ENCODE peak calls at places on chromosomes 11 and 22, in seven cellular contexts. K, E, J, F, M, O and C are unnamed samples.
A peak's percentile ranks its signal among the peaks of the same experiment; 100 is the strongest.

GRCh38 chr22:45446216-45446615 is 32.7 kb downstream of the RIBC2 start:
- DNase-seq in K (no peak), E (no peak), J (no peak), F (no peak), M (no peak), O (no peak), C (no peak)

GRCh38 chr11:777288-778255 is at the start of gene GATD1:
- DNase-seq in K (peak; percentile 72), E (peak; percentile 95), J (no peak), F (peak; percentile 69), M (peak; percentile 97), O (no peak), C (peak; percentile 95)

GRCh38 chr22:36365020-36365411 is 22.8 kb downstream of the MYH9 start:
- DNase-seq in K (peak; percentile 10), E (peak; percentile 65), J (peak; percentile 65), F (peak; percentile 68), M (peak; percentile 90), O (peak; percentile 66), C (peak; percentile 75)

GRCh38 chr11:12806113-12806512 is 131.9 kb downstream of the TEAD1 start:
- DNase-seq in K (peak; percentile 41), E (no peak), J (no peak), F (no peak), M (no peak), O (no peak), C (peak; percentile 45)

GRCh38 chr22:44883011-44883421 is 126.8 kb downstream of the PHF21B start:
- DNase-seq in K (no peak), E (no peak), J (no peak), F (no peak), M (no peak), O (no peak), C (no peak)

GRCh38 chr11:94224078-94224477 is 80.3 kb upstream of the IZUMO1R start:
- DNase-seq in K (no peak), E (no peak), J (peak; percentile 23), F (no peak), M (no peak), O (no peak), C (no peak)

GRCh38 chr22:26428515-26429457 is at the start of gene ASPHD2:
- DNase-seq in K (peak; percentile 52), E (peak; percentile 73), J (no peak), F (peak; percentile 13), M (peak; percentile 80), O (no peak), C (peak; percentile 69)

GRCh38 chr11:62449451-62449851 is 30.6 kb downstream of the SCGB1A1 start:
- DNase-seq in K (no peak), E (peak; percentile 39), J (no peak), F (no peak), M (no peak), O (no peak), C (peak; percentile 71)

GRCh38 chr11:44301856-44302231 is 8.1 kb downstream of the ALX4 start:
- DNase-seq in K (no peak), E (no peak), J (no peak), F (peak; percentile 52), M (no peak), O (no peak), C (no peak)

GRCh38 chr11:33835143-33835878 is 56.6 kb downstream of the LMO2 start:
- DNase-seq in K (peak; percentile 10), E (no peak), J (peak; percentile 13), F (peak; percentile 26), M (no peak), O (peak; percentile 48), C (no peak)

GRCh38 chr11:63769719-63770443 is 1.3 kb upstream of the ZFTA start:
- DNase-seq in K (no peak), E (no peak), J (no peak), F (no peak), M (no peak), O (no peak), C (no peak)

GRCh38 chr11:119049081-119049480 is 7.9 kb downstream of the HYOU1 start:
- DNase-seq in K (no peak), E (no peak), J (no peak), F (no peak), M (no peak), O (no peak), C (no peak)

GRCh38 chr11:76510060-76511047 is 65.5 kb downstream of the EMSY start:
- DNase-seq in K (no peak), E (no peak), J (no peak), F (no peak), M (no peak), O (peak; percentile 12), C (no peak)

GRCh38 chr22:23784215-23784732 is 2.5 kb upstream of the SMARCB1 start:
- DNase-seq in K (no peak), E (peak; percentile 46), J (no peak), F (no peak), M (no peak), O (no peak), C (peak; percentile 63)

GRCh38 chr11:58958500-58958899 is 19.2 kb downstream of the GLYATL1 start:
- DNase-seq in K (no peak), E (peak; percentile 57), J (no peak), F (no peak), M (peak; percentile 72), O (no peak), C (peak; percentile 67)

GRCh38 chr22:30332994-30333706 is 6.4 kb upstream of the TBC1D10A start:
- DNase-seq in K (no peak), E (no peak), J (no peak), F (no peak), M (no peak), O (no peak), C (no peak)